ENCODE peak calls at places on chromosomes 2 and 18, in four cellular contexts. One of them, this sample, is unnamed.
A peak's percentile ranks its signal among the peaks of the same experiment; 100 is the strongest.

GRCh38 chr2:23530121-23530908 is 145.3 kb downstream of the KLHL29 start:
- DNase-seq in uterus: no peak
- DNase-seq in effector memory CD4-positive, alpha-beta T cell: no peak
- DNase-seq in endodermal cell: no peak
- DNase-seq in this sample: no peak

GRCh38 chr2:100963026-100963375 is 39.1 kb upstream of the RPL31 start:
- DNase-seq in uterus: no peak
- DNase-seq in effector memory CD4-positive, alpha-beta T cell: no peak
- DNase-seq in endodermal cell: no peak
- DNase-seq in this sample: no peak

GRCh38 chr2:240949791-240950705 is 43.9 kb downstream of the CROCC2 start:
- DNase-seq in uterus: no peak
- DNase-seq in effector memory CD4-positive, alpha-beta T cell: no peak
- DNase-seq in endodermal cell: peak; percentile 13
- DNase-seq in this sample: peak; percentile 39

GRCh38 chr2:101440127-101440738 is 34.7 kb downstream of the RFX8 start:
- DNase-seq in uterus: no peak
- DNase-seq in effector memory CD4-positive, alpha-beta T cell: no peak
- DNase-seq in endodermal cell: no peak
- DNase-seq in this sample: no peak

GRCh38 chr18:55500316-55501086 is 87.5 kb downstream of the TCF4 start:
- DNase-seq in uterus: no peak
- DNase-seq in effector memory CD4-positive, alpha-beta T cell: no peak
- DNase-seq in endodermal cell: no peak
- DNase-seq in this sample: no peak

GRCh38 chr2:229270551-229271410 is at the start of gene PID1:
- DNase-seq in uterus: peak; percentile 41
- DNase-seq in effector memory CD4-positive, alpha-beta T cell: no peak
- DNase-seq in endodermal cell: peak; percentile 76
- DNase-seq in this sample: no peak

GRCh38 chr2:239268549-239268948 is 132.3 kb downstream of the HDAC4 start:
- DNase-seq in uterus: no peak
- DNase-seq in effector memory CD4-positive, alpha-beta T cell: no peak
- DNase-seq in endodermal cell: no peak
- DNase-seq in this sample: no peak

GRCh38 chr2:68837164-68837860 is 33.9 kb downstream of the BMP10 start:
- DNase-seq in uterus: peak; percentile 46
- DNase-seq in effector memory CD4-positive, alpha-beta T cell: peak; percentile 43
- DNase-seq in endodermal cell: peak; percentile 92
- DNase-seq in this sample: peak; percentile 73

GRCh38 chr2:174335605-174336402 is 1.1 kb downstream of the SP9 start:
- DNase-seq in uterus: peak; percentile 16
- DNase-seq in effector memory CD4-positive, alpha-beta T cell: no peak
- DNase-seq in endodermal cell: peak; percentile 89
- DNase-seq in this sample: no peak

GRCh38 chr2:204576580-204576979 is 31.3 kb downstream of the PARD3B start:
- DNase-seq in uterus: no peak
- DNase-seq in effector memory CD4-positive, alpha-beta T cell: no peak
- DNase-seq in endodermal cell: no peak
- DNase-seq in this sample: no peak

GRCh38 chr2:227724394-227725039 is at the start of gene SCYGR6:
- DNase-seq in uterus: no peak
- DNase-seq in effector memory CD4-positive, alpha-beta T cell: no peak
- DNase-seq in endodermal cell: no peak
- DNase-seq in this sample: no peak

GRCh38 chr18:58247363-58247834 is 203.4 kb downstream of the NEDD4L start:
- DNase-seq in uterus: no peak
- DNase-seq in effector memory CD4-positive, alpha-beta T cell: no peak
- DNase-seq in endodermal cell: peak; percentile 69
- DNase-seq in this sample: no peak

GRCh38 chr18:44974174-44974573 is 293.5 kb downstream of the SETBP1 start:
- DNase-seq in uterus: no peak
- DNase-seq in effector memory CD4-positive, alpha-beta T cell: no peak
- DNase-seq in endodermal cell: peak; percentile 55
- DNase-seq in this sample: no peak

GRCh38 chr2:185811580-185811979 is 73.0 kb downstream of the FSIP2 start:
- DNase-seq in uterus: no peak
- DNase-seq in effector memory CD4-positive, alpha-beta T cell: no peak
- DNase-seq in endodermal cell: peak; percentile 51
- DNase-seq in this sample: no peak

GRCh38 chr18:67043276-67043675 is 439.4 kb upstream of the CDH19 start:
- DNase-seq in uterus: no peak
- DNase-seq in effector memory CD4-positive, alpha-beta T cell: no peak
- DNase-seq in endodermal cell: peak; percentile 53
- DNase-seq in this sample: no peak

GRCh38 chr2:73283545-73284295 is 558 bp downstream of the FBXO41 start:
- DNase-seq in uterus: no peak
- DNase-seq in effector memory CD4-positive, alpha-beta T cell: no peak
- DNase-seq in endodermal cell: peak; percentile 79
- DNase-seq in this sample: no peak

GRCh38 chr2:20071397-20072383 is 20.3 kb upstream of the LAPTM4A start:
- DNase-seq in uterus: peak; percentile 71
- DNase-seq in effector memory CD4-positive, alpha-beta T cell: no peak
- DNase-seq in endodermal cell: peak; percentile 72
- DNase-seq in this sample: no peak

GRCh38 chr2:54469484-54470053 is 13.4 kb downstream of the SPTBN1 start:
- DNase-seq in uterus: no peak
- DNase-seq in effector memory CD4-positive, alpha-beta T cell: no peak
- DNase-seq in endodermal cell: peak; percentile 65
- DNase-seq in this sample: no peak

GRCh38 chr2:231111987-231112386 is 12.9 kb downstream of the HTR2B start:
- DNase-seq in uterus: no peak
- DNase-seq in effector memory CD4-positive, alpha-beta T cell: no peak
- DNase-seq in endodermal cell: no peak
- DNase-seq in this sample: no peak

GRCh38 chr2:148875387-148876051 is 492 bp downstream of the KIF5C start:
- DNase-seq in uterus: no peak
- DNase-seq in effector memory CD4-positive, alpha-beta T cell: no peak
- DNase-seq in endodermal cell: peak; percentile 52
- DNase-seq in this sample: no peak

GRCh38 chr2:28394331-28394877 is 1.7 kb downstream of the FOSL2 start:
- DNase-seq in uterus: peak; percentile 40
- DNase-seq in effector memory CD4-positive, alpha-beta T cell: no peak
- DNase-seq in endodermal cell: no peak
- DNase-seq in this sample: no peak

GRCh38 chr18:10329116-10329515 is 125.3 kb upstream of the APCDD1 start:
- DNase-seq in uterus: no peak
- DNase-seq in effector memory CD4-positive, alpha-beta T cell: no peak
- DNase-seq in endodermal cell: no peak
- DNase-seq in this sample: no peak

GRCh38 chr2:188158337-188159100 is 133.2 kb upstream of the GULP1 start:
- DNase-seq in uterus: no peak
- DNase-seq in effector memory CD4-positive, alpha-beta T cell: no peak
- DNase-seq in endodermal cell: no peak
- DNase-seq in this sample: no peak

GRCh38 chr2:14905571-14905970 is 273.1 kb downstream of the LRATD1 start:
- DNase-seq in uterus: no peak
- DNase-seq in effector memory CD4-positive, alpha-beta T cell: no peak
- DNase-seq in endodermal cell: no peak
- DNase-seq in this sample: no peak

GRCh38 chr18:22557160-22557941 is 139.6 kb upstream of the CTAGE1 start:
- DNase-seq in uterus: no peak
- DNase-seq in effector memory CD4-positive, alpha-beta T cell: no peak
- DNase-seq in endodermal cell: no peak
- DNase-seq in this sample: no peak

DNA sequence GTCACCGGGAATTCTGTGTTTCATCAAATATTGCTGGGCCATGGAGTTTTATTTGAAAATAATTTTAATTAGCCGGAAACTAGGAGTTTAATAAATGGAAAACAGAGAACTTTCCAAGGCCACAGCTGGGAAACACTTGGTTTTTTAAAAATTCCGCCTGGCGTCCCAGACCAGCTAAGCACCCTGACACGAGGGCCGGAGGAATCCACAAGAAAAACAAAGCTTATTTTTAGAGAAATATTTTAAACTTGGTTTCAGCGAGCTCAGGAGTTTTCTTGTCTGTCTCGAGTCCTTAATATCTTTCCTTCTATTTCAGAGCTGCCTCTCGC is 8.2 kb downstream of the ZFP36L2 start:
- DNase-seq in uterus: no peak
- DNase-seq in effector memory CD4-positive, alpha-beta T cell: no peak
- DNase-seq in endodermal cell: no peak
- DNase-seq in this sample: no peak
- H3K4me3 ChIP-seq in uterus: peak overlapping the region; percentile 35
- H3K4me3 ChIP-seq in effector memory CD4-positive, alpha-beta T cell: peak overlapping the region; percentile 34
- H3K4me3 ChIP-seq in endodermal cell: no peak overlapping the region
- H3K4me3 ChIP-seq in this sample: peak overlapping the region; percentile 37

GRCh38 chr2:212538156-212539144 is at the start of gene ERBB4:
- DNase-seq in uterus: no peak
- DNase-seq in effector memory CD4-positive, alpha-beta T cell: no peak
- DNase-seq in endodermal cell: peak; percentile 65
- DNase-seq in this sample: no peak
- H3K4me3 ChIP-seq in uterus: peak within 1 kb of the TSS; percentile 47
- H3K4me3 ChIP-seq in effector memory CD4-positive, alpha-beta T cell: no peak within 1 kb of the TSS
- H3K4me3 ChIP-seq in endodermal cell: peak within 1 kb of the TSS; percentile 81
- H3K4me3 ChIP-seq in this sample: no peak within 1 kb of the TSS

GRCh38 chr18:59272971-59273935 is at the start of gene RAX:
- DNase-seq in uterus: no peak
- DNase-seq in effector memory CD4-positive, alpha-beta T cell: no peak
- DNase-seq in endodermal cell: peak; percentile 96
- DNase-seq in this sample: no peak
- H3K4me3 ChIP-seq in uterus: no peak within 1 kb of the TSS
- H3K4me3 ChIP-seq in effector memory CD4-positive, alpha-beta T cell: peak within 1 kb of the TSS; percentile 17
- H3K4me3 ChIP-seq in endodermal cell: peak within 1 kb of the TSS; percentile 79
- H3K4me3 ChIP-seq in this sample: no peak within 1 kb of the TSS

DNA sequence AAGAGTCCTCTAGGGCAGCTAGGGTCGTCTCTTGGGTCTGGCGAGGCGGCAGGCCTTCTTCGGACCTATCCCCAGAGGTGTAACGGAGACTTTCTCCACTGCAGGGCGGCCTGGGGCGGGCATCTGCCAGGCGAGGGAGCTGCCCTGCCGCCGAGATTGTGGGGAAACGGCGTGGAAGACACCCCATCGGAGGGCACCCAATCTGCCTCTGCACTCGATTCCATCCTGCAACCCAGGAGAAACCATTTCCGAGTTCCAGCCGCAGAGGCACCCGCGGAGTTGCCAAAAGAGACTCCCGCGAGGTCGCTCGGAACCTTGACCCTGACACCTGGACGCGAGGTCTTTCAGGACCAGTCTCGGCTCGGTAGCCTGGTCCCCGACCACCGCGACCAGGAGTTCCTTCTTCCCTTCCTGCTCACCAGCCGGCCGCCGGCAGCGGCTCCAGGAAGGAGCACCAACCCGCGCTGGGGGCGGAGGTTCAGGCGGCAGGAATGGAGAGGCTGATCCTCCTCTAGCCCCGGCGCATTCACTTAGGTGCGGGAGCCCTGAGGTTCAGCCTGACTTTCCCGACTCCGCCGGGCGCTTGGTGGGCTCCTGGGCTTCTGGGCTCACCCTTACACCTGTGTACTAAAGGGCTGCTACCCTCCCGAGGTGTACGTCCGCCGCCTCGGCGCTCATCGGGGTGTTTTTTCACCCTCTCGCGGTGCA is 8.2 kb downstream of the SIX2 start:
- DNase-seq in uterus: no peak
- DNase-seq in effector memory CD4-positive, alpha-beta T cell: no peak
- DNase-seq in endodermal cell: peak; percentile 86
- DNase-seq in this sample: no peak
- H3K4me3 ChIP-seq in uterus: no peak overlapping the region
- H3K4me3 ChIP-seq in effector memory CD4-positive, alpha-beta T cell: peak overlapping the region; percentile 17
- H3K4me3 ChIP-seq in endodermal cell: peak overlapping the region; percentile 70
- H3K4me3 ChIP-seq in this sample: no peak overlapping the region

DNA sequence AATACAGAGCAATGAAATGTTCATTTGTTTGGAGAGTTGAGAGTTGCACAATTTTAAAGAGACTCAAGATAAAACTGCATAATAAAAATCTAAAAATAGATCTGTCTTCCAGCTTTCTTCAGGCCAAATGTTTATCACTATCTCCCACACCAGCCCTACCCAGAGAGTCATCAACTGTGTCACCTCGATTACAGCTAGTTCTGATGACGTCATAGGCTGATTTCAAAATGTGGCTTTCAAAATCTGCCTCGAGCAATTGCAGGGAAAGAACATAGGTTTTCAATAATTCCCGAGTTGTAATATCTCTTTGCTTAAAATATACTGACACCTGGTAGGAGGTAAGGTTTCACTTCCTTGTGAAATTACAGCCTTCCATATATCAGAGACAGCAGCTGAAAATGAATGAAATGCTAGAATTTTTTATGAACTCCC is 677.6 kb upstream of the ID2 start:
- DNase-seq in uterus: peak; percentile 47
- DNase-seq in effector memory CD4-positive, alpha-beta T cell: no peak
- DNase-seq in endodermal cell: no peak
- DNase-seq in this sample: no peak
- H3K4me3 ChIP-seq in uterus: peak overlapping the region; percentile 19
- H3K4me3 ChIP-seq in effector memory CD4-positive, alpha-beta T cell: no peak overlapping the region
- H3K4me3 ChIP-seq in endodermal cell: no peak overlapping the region
- H3K4me3 ChIP-seq in this sample: no peak overlapping the region

GRCh38 chr2:44546469-44547127 is 184.9 kb downstream of the CAMKMT start:
- DNase-seq in uterus: no peak
- DNase-seq in effector memory CD4-positive, alpha-beta T cell: no peak
- DNase-seq in endodermal cell: no peak
- DNase-seq in this sample: no peak

GRCh38 chr2:44547713-44548112 is 186.0 kb downstream of the CAMKMT start:
- DNase-seq in uterus: no peak
- DNase-seq in effector memory CD4-positive, alpha-beta T cell: no peak
- DNase-seq in endodermal cell: no peak
- DNase-seq in this sample: no peak

GRCh38 chr2:44549099-44549471 is 187.3 kb downstream of the CAMKMT start:
- DNase-seq in uterus: no peak
- DNase-seq in effector memory CD4-positive, alpha-beta T cell: no peak
- DNase-seq in endodermal cell: no peak
- DNase-seq in this sample: no peak

GRCh38 chr2:44549856-44550255 is 188.1 kb downstream of the CAMKMT start:
- DNase-seq in uterus: no peak
- DNase-seq in effector memory CD4-positive, alpha-beta T cell: no peak
- DNase-seq in endodermal cell: no peak
- DNase-seq in this sample: no peak

DNA sequence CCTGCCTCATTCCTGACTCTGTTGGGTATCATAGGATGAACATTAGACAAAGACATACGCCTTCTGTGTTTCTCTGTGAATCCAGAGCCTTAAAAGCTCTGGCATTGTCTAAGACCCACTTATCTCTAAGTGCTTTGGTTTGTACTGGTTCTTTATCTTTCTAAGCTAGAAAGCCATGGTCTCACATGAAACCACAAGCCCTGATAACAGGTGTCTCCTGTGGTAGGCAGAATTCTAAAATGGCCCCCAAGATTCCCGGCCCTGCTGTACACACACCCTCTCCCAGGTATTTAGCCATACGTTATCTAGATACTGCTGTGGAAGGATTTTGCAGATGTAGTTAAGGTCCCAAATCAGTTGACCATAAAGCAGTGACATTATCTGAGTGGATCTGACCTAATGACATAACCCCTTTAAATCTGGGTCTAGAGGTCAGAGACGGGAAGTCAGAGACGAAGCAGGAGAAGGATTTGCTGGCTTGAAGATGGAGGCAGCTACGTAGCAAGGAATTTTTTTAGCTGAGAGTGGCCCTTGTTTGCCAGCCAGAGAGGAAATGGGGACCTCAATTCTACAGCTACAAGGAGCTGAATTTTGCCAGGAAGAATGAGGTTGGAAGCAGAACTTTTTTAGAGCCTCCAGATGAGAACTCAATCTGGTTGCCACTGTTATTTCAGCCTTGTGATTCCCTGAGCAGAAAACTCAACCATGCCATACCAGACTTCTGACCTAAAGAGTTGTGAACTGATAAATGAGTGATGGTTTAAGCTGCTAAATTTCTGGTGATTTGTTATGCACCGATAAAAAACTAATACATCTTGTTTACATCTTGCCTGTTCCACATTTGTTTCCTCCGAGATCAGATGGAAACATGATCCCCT is 186.7 kb downstream of the CAMKMT start:
- DNase-seq in uterus: no peak
- DNase-seq in effector memory CD4-positive, alpha-beta T cell: no peak
- DNase-seq in endodermal cell: no peak
- DNase-seq in this sample: no peak
- H3K4me3 ChIP-seq in uterus: no peak overlapping the region
- H3K4me3 ChIP-seq in effector memory CD4-positive, alpha-beta T cell: no peak overlapping the region
- H3K4me3 ChIP-seq in endodermal cell: no peak overlapping the region
- H3K4me3 ChIP-seq in this sample: no peak overlapping the region